ENCODE peak calls at places on chromosomes 3 and 15, in five cellular contexts. Y, D, O, E and H are unnamed samples.
A peak's percentile ranks its signal among the peaks of the same experiment; 100 is the strongest.

GRCh38 chr3:125683067-125683844 is 88.0 kb upstream of the OSBPL11 start:
- DNase-seq in Y (peak; percentile 40), D (no peak), O (peak; percentile 51), E (no peak), H (no peak)

GRCh38 chr3:14375192-14375591 is 27.2 kb upstream of the SLC6A6 start:
- DNase-seq in Y (no peak), D (no peak), O (no peak), E (no peak), H (no peak)

GRCh38 chr3:169658311-169658931 is 5.1 kb downstream of the MECOM start:
- DNase-seq in Y (peak; percentile 53), D (peak; percentile 10), O (no peak), E (no peak), H (peak; percentile 63)

GRCh38 chr15:29935296-29936020 is 113.2 kb upstream of the TJP1 start:
- DNase-seq in Y (no peak), D (no peak), O (no peak), E (no peak), H (no peak)

GRCh38 chr15:88090406-88091085 is 166.0 kb downstream of the NTRK3 start:
- DNase-seq in Y (peak; percentile 25), D (no peak), O (no peak), E (no peak), H (no peak)

GRCh38 chr3:13600950-13601691 is 52.2 kb downstream of the FBLN2 start:
- DNase-seq in Y (peak; percentile 78), D (peak; percentile 67), O (no peak), E (no peak), H (no peak)

GRCh38 chr15:38401101-38401500 is 52.8 kb upstream of the FAM98B start:
- DNase-seq in Y (peak; percentile 35), D (peak; percentile 67), O (no peak), E (no peak), H (no peak)

GRCh38 chr3:96619475-96619874 is 194.9 kb upstream of the EPHA6 start:
- DNase-seq in Y (no peak), D (no peak), O (no peak), E (no peak), H (peak; percentile 57)

GRCh38 chr3:52030725-52031330 is 25.5 kb downstream of the DUSP7 start:
- DNase-seq in Y (no peak), D (no peak), O (no peak), E (no peak), H (no peak)

GRCh38 chr3:127475975-127476374 is 114.6 kb downstream of the TPRA1 start:
- DNase-seq in Y (no peak), D (no peak), O (no peak), E (no peak), H (no peak)

GRCh38 chr15:60840306-60840702 is 361.4 kb upstream of the ICE2 start:
- DNase-seq in Y (peak; percentile 14), D (peak; percentile 38), O (no peak), E (no peak), H (no peak)

GRCh38 chr15:57635300-57635944 is 43.7 kb downstream of the MYZAP start:
- DNase-seq in Y (peak; percentile 14), D (no peak), O (peak; percentile 47), E (peak; percentile 53), H (no peak)

GRCh38 chr3:127406309-127407025 is 118.6 kb upstream of the PRR20G start:
- DNase-seq in Y (peak; percentile 11), D (peak; percentile 1), O (peak; percentile 9), E (no peak), H (no peak)

GRCh38 chr3:44396200-44397171 is 57.9 kb downstream of the TCAIM start:
- DNase-seq in Y (no peak), D (no peak), O (no peak), E (no peak), H (no peak)

GRCh38 chr3:98914210-98915080 is 12.9 kb upstream of the DCBLD2 start:
- DNase-seq in Y (no peak), D (peak; percentile 62), O (no peak), E (peak; percentile 59), H (no peak)

GRCh38 chr3:45064512-45065372 is 38.6 kb downstream of the CLEC3B start:
- DNase-seq in Y (peak; percentile 88), D (peak; percentile 90), O (no peak), E (peak; percentile 43), H (no peak)

GRCh38 chr15:52481915-52482314 is 46.8 kb downstream of the MYO5A start:
- DNase-seq in Y (peak; percentile 74), D (peak; percentile 94), O (no peak), E (no peak), H (no peak)

GRCh38 chr15:67149859-67150824 is 84.7 kb downstream of the SMAD3 start:
- DNase-seq in Y (peak; percentile 98), D (peak; percentile 99), O (peak; percentile 67), E (peak; percentile 81), H (peak; percentile 91)

GRCh38 chr3:101925564-101925963 is 76.2 kb downstream of the NFKBIZ start:
- DNase-seq in Y (no peak), D (no peak), O (no peak), E (no peak), H (no peak)

GRCh38 chr15:64110945-64111678 is 15.3 kb downstream of the SNX1 start:
- DNase-seq in Y (no peak), D (no peak), O (no peak), E (no peak), H (no peak)

GRCh38 chr15:64112077-64112772 is 16.4 kb downstream of the SNX1 start:
- DNase-seq in Y (peak; percentile 18), D (no peak), O (no peak), E (no peak), H (no peak)

GRCh38 chr15:64112904-64113303 is 17.1 kb downstream of the SNX1 start:
- DNase-seq in Y (peak; percentile 72), D (no peak), O (no peak), E (no peak), H (no peak)

GRCh38 chr15:64107337-64107736 is 11.6 kb downstream of the SNX1 start:
- DNase-seq in Y (no peak), D (no peak), O (no peak), E (no peak), H (no peak)

GRCh38 chr15:64111679-64112050 is 15.9 kb downstream of the SNX1 start:
- DNase-seq in Y (no peak), D (no peak), O (no peak), E (no peak), H (no peak)
- H3K4me1 ChIP-seq in Y (no peaks in the 10 kb centered on the region), D (no peaks in the 10 kb centered on the region), O (peaks cover 67% of the 10 kb centered on the region), E (peaks cover 9% of the 10 kb centered on the region), H (peaks cover 2% of the 10 kb centered on the region)

GRCh38 chr3:5191555-5192304 is 4.2 kb downstream of the EDEM1 start:
- DNase-seq in Y (no peak), D (no peak), O (no peak), E (no peak), H (no peak)
- H3K4me1 ChIP-seq in Y (peaks cover 10% of the 10 kb centered on the region), D (peaks cover 8% of the 10 kb centered on the region), O (peaks cover 70% of the 10 kb centered on the region), E (peaks cover 16% of the 10 kb centered on the region), H (peaks cover 3% of the 10 kb centered on the region)

DNA sequence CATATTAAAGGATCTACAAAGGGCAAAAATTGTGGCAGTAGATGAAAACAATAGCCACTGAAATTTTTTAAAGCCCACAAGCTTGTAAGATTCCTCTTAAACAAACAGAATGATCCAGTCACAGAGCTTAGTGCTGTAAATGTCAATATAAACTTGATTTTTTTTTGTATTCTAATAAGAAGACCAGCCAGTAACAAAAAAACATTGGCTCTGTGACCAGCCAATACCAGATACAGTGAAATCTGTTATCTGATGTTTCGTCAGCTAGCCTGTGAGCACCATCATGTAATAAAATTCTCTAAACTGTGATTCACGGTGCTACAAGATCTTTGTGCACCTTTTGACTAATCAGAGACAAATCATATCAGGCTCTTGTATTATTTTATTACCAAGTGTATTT is 72.2 kb downstream of the FILIP1L start:
- DNase-seq in Y (peak; percentile 89), D (peak; percentile 97), O (no peak), E (peak; percentile 54), H (no peak)
- H3K4me1 ChIP-seq in Y (peaks cover 8% of the 10 kb centered on the region), D (peaks cover 43% of the 10 kb centered on the region), O (peaks cover 74% of the 10 kb centered on the region), E (peaks cover 35% of the 10 kb centered on the region), H (no peaks in the 10 kb centered on the region)

GRCh38 chr3:46299608-46300460 is 54.1 kb upstream of the CCR2 start:
- DNase-seq in Y (no peak), D (no peak), O (no peak), E (no peak), H (no peak)

GRCh38 chr3:46298871-46299607 is 54.9 kb upstream of the CCR2 start:
- DNase-seq in Y (no peak), D (no peak), O (no peak), E (no peak), H (no peak)

GRCh38 chr3:46300461-46300789 is 53.5 kb upstream of the CCR2 start:
- DNase-seq in Y (no peak), D (no peak), O (no peak), E (no peak), H (no peak)

GRCh38 chr3:46297658-46298423 is 55.6 kb downstream of the CCR3 start:
- DNase-seq in Y (peak; percentile 10), D (peak; percentile 8), O (no peak), E (no peak), H (no peak)

GRCh38 chr3:46301122-46301835 is 52.6 kb upstream of the CCR2 start:
- DNase-seq in Y (no peak), D (no peak), O (no peak), E (no peak), H (no peak)
- H3K4me1 ChIP-seq in Y (no peaks in the 10 kb centered on the region), D (no peaks in the 10 kb centered on the region), O (no peaks in the 10 kb centered on the region), E (no peaks in the 10 kb centered on the region), H (no peaks in the 10 kb centered on the region)

GRCh38 chr3:50622881-50623280 is 5.9 kb downstream of the MAPKAPK3 start:
- DNase-seq in Y (no peak), D (no peak), O (no peak), E (no peak), H (no peak)

GRCh38 chr3:50617096-50617791 is at the start of gene MAPKAPK3:
- DNase-seq in Y (peak; percentile 27), D (no peak), O (peak; percentile 59), E (peak; percentile 61), H (peak; percentile 86)

GRCh38 chr3:50617911-50618481 is 1.0 kb downstream of the MAPKAPK3 start:
- DNase-seq in Y (no peak), D (no peak), O (peak; percentile 73), E (no peak), H (no peak)

GRCh38 chr3:50620846-50621245 is 3.9 kb downstream of the MAPKAPK3 start:
- DNase-seq in Y (no peak), D (peak; percentile 19), O (no peak), E (no peak), H (no peak)

DNA sequence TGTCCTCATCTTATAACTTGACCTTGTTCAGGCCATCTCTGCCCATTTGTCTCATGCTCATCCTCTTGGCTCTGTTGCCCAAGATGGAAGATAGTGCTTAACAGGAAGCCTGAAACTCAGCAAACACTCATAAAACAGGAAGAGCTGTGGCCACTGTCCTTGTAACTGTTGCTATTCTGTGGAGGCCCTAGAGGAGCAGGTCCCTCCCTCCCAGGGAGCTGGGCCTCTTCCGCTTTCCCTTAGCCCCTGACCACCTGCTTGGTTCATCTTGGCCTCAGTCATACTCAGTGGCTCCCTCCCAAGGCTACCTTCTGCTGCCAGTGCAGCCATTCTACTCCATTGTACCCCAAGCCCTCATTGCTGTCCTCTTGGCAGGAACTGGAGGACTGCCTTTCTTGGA is 3.5 kb downstream of the MAPKAPK3 start:
- DNase-seq in Y (no peak), D (no peak), O (no peak), E (no peak), H (peak; percentile 75)
- H3K4me1 ChIP-seq in Y (peaks cover 11% of the 10 kb centered on the region), D (peaks cover 6% of the 10 kb centered on the region), O (peaks cover 93% of the 10 kb centered on the region), E (peaks cover 18% of the 10 kb centered on the region), H (no peaks in the 10 kb centered on the region)